ENCODE peak calls at places on chromosomes 16 and 17, in seven cellular contexts. F is prostate gland, Y is GM10248, D is GM06990, I is bronchial epithelial cell, X is Peyer's patch, V is kidney. J is an unnamed sample.

GRCh38 chr16:11507350-11507749 is 79.4 kb downstream of the LITAF start:
- DNase-seq in D (no peak), X (no peak), I (no peak), Y (no peak), V (no peak), F (no peak), J (no peak)

GRCh38 chr16:56610609-56611111 is 2.3 kb downstream of the MT2A start:
- DNase-seq in Y (no peak), F (no peak), I (peak; percentile 7), X (no peak), V (no peak), D (no peak), J (no peak)

GRCh38 chr17:42194133-42194899 is at the start of gene GHDC:
- DNase-seq in X (peak; percentile 85), D (peak; percentile 77), F (peak; percentile 84), V (peak; percentile 92), I (peak; percentile 69), Y (peak; percentile 90), J (peak; percentile 95)

GRCh38 chr17:76132574-76133338 is 8.3 kb downstream of the FOXJ1 start:
- DNase-seq in Y (no peak), F (peak; percentile 79), I (peak; percentile 55), D (no peak), V (peak; percentile 92), X (peak; percentile 51), J (peak; percentile 74)

GRCh38 chr16:73313950-73314349 is 266.0 kb upstream of the ZFHX3 start:
- DNase-seq in Y (no peak), X (no peak), F (no peak), I (no peak), D (no peak), V (no peak), J (no peak)

GRCh38 chr17:64084086-64084939 is 45.6 kb downstream of the ERN1 start:
- DNase-seq in F (no peak), X (no peak), Y (no peak), V (no peak), D (no peak), I (peak; percentile 81), J (peak; percentile 83)

GRCh38 chr17:48113201-48113676 is 5.7 kb downstream of the SNX11 start:
- DNase-seq in Y (peak; percentile 58), F (no peak), D (peak; percentile 57), X (no peak), V (no peak), I (no peak), J (no peak)

GRCh38 chr17:35433075-35433894 is 985 bp upstream of the SLFN12 start:
- DNase-seq in I (peak; percentile 95), D (peak; percentile 16), F (peak; percentile 72), V (peak; percentile 79), Y (peak; percentile 66), X (no peak), J (peak; percentile 85)

GRCh38 chr17:43171761-43172487 is 910 bp downstream of the NBR1 start:
- DNase-seq in D (peak; percentile 20), Y (no peak), X (no peak), I (peak; percentile 93), V (no peak), F (peak; percentile 48), J (peak; percentile 72)

GRCh38 chr16:66899310-66899944 is 19.1 kb downstream of the PDP2 start:
- DNase-seq in Y (no peak), I (no peak), X (peak; percentile 48), V (peak; percentile 71), D (no peak), F (no peak), J (peak; percentile 61)

DNA sequence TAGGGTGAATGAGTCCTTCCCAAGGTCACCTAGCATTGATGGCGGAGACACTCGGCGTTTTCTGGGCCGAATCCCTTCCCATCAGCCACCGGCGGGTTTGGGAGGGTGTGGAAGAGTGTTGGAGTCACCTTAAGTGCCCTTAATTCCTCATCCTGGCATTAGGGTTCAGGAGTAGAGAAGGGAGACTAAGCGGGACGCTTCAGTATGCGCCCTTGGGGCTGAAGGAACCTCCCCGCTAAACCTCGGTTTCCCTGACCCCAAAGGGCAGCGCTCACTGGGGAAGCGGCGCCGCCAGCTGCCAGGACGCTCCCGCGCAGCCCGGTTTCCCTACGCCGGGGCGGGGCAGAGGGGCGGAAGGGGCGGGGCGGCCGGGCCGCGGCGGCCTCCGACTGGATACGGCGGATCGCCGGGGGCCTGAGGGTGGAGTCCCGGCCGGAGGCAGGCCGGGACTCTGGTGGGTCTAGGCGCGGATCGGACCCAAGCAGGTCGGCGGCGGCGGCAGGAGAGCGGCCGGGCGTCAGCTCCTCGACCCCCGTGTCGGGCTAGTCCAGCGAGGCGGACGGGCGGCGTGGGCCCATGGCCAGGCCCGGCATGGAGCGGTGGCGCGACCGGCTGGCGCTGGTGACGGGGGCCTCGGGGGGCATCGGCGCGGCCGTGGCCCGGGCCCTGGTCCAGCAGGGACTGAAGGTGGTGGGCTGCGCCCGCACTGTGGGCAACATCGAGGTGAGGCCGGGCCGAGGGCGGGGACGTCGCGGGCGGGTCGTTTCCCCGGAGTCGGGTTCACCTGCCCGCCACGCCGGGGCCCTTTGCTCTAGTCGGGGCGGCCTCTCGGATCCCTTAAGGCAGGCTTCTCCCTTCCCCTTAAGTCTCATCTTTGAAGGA is at the start of gene DHRS11:
- DNase-seq in F (peak; percentile 68), D (peak; percentile 85), V (peak; percentile 94), Y (peak; percentile 95), X (peak; percentile 94), I (peak; percentile 53), J (peak; percentile 99)
- TF ChIP-seq CTCF in F (no peak), D (peak; percentile 25), V (peak; percentile 17), Y (peak; percentile 21), X (no peak), I (no peak), J (no peak)

GRCh38 chr17:38918129-38918913 is 7.1 kb upstream of the LASP1NB start:
- DNase-seq in D (no peak), X (no peak), V (peak; percentile 63), I (no peak), Y (no peak), F (no peak), J (no peak)
- TF ChIP-seq CTCF in D (no peak), X (no peak), V (no peak), I (no peak), Y (no peak), F (no peak), J (no peak)

GRCh38 chr17:36755586-36755985 is 154.2 kb downstream of the MRM1 start:
- DNase-seq in Y (peak; percentile 39), F (peak; percentile 13), I (peak; percentile 20), X (peak; percentile 57), V (no peak), D (no peak), J (no peak)
- TF ChIP-seq CTCF in Y (peak; percentile 39), F (no peak), I (peak; percentile 65), X (no peak), V (peak; percentile 25), D (peak; percentile 56), J (peak; percentile 27)

DNA sequence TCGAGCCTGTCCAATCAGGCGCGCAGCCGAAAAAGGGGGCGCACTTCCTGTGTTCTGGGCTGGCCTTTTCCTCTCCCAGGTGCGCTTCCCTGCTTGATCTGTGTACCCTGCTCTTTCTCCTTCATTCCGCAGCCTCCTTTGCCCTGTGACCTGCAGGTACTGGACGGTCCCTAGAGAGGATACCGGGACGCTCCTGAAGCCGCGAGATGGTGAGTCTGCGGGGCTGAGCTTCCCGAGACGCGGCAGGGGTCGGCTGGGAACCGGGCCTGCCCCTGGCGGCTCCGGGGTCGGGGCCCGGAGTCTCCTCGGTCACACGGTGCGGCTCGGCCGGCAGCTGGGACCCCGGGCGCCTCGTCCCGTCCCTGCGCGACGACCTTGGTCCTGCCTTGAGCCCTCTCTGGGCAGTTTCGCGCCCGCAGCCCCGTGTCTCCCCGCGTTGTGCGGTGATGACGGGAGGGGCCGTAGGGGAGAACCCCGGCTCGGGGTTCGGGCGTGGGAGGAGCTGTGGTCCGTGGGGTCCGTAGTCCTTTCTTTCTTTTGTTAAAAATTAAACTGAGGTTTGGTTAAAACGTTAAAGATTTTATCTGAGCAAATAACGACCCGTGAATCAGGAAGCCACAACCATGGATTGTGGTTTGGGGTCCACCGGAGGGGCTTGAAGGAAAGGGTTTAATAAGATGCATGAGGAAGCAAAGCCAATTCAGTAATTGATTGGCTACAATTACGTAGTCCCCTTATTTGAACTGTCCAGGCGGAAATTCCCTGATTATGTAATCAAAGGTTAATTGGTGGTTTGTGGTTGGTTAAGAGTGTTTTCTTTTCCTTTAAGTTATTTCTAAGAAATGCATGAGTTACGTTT is 172.8 kb upstream of the ZNF267 start:
- DNase-seq in F (peak; percentile 90), V (peak; percentile 93), Y (peak; percentile 53), I (peak; percentile 75), X (peak; percentile 90), D (peak; percentile 84), J (peak; percentile 75)
- TF ChIP-seq CTCF in F (no peak), V (no peak), Y (peak; percentile 19), I (peak; percentile 29), X (no peak), D (peak; percentile 10), J (no peak)

DNA sequence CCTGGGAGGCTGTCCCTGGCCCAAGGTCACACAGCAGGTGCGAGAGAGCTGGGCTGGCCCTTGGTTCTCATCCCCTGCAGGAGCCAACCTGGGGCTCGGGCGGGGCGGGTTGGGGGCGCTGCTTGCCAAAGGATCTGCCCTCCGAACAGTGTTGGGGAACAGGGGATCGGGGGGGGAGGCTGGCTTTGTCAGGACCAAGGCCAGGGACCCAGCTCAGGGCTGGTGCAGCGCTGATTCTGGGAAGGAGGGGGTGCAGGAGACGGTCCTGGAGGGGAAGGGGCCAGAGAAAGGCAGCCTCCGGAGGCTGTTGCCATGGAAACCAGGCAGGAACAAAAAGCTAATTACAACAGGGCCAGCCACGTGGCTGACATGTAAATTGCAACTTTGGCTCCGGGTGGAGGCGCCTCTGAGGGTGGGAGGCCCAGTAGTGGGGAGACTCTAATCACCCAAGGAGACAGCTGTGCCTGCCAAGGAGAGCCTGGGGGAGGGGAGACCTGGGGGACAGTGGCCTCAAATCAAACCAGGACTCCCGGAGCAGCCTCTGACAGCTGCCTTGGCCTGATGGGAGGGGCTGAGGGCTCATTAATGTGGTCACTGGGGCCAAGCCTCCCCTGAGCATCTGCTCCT is 1.3 kb downstream of the TUBB3 start:
- DNase-seq in D (no peak), I (no peak), Y (no peak), X (peak; percentile 47), F (no peak), V (no peak), J (peak; percentile 95)
- TF ChIP-seq CTCF in D (no peak), I (no peak), Y (no peak), X (no peak), F (no peak), V (no peak), J (no peak)